ENCODE peak calls at places on chromosomes 2 and 18, in six cellular contexts. Z is IMR-90, D is neuronal stem cell, Q is H1, A is H9, V is mesenchymal stem cell. F is an unnamed sample.

GRCh38 chr18:79950440-79951341 is 762 bp downstream of the SLC66A2 start:
- DNase-seq in Z (peak), D (no peak), Q (no peak), A (peak), V (peak), F (peak)

GRCh38 chr2:64750001-64750816 is 96.5 kb upstream of the SERTAD2 start:
- DNase-seq in Z (peak), D (no peak), Q (peak), A (peak), V (peak), F (peak)

GRCh38 chr2:217387776-217388381 is 528.0 kb upstream of the TNP1 start:
- DNase-seq in Z (no peak), D (no peak), Q (no peak), A (no peak), V (no peak), F (no peak)

GRCh38 chr2:152336103-152336853 is 1.3 kb downstream of the FMNL2 start:
- DNase-seq in Z (peak), D (peak), Q (peak), A (peak), V (peak), F (peak)

GRCh38 chr2:197273485-197273884 is 37.1 kb downstream of the ANKRD44 start:
- DNase-seq in Z (no peak), D (no peak), Q (no peak), A (no peak), V (no peak), F (peak)

GRCh38 chr2:241636983-241637232 is at the start of gene THAP4:
- DNase-seq in Z (no peak), D (no peak), Q (no peak), A (no peak), V (no peak), F (peak)

GRCh38 chr18:2538844-2539243 is 32.5 kb downstream of the METTL4 start:
- DNase-seq in Z (no peak), D (no peak), Q (no peak), A (no peak), V (no peak), F (no peak)

GRCh38 chr2:96689431-96689991 is 46.9 kb downstream of the FER1L5 start:
- DNase-seq in Z (no peak), D (no peak), Q (no peak), A (no peak), V (no peak), F (no peak)

GRCh38 chr2:32495139-32495538 is 132.7 kb upstream of the TTC27 start:
- DNase-seq in Z (peak), D (no peak), Q (no peak), A (no peak), V (peak), F (no peak)

GRCh38 chr18:78986018-78986481 is 6.4 kb downstream of the SALL3 start:
- DNase-seq in Z (no peak), D (no peak), Q (peak), A (no peak), V (no peak), F (no peak)

GRCh38 chr2:30717081-30717650 is 90.1 kb downstream of the CAPN13 start:
- DNase-seq in Z (no peak), D (no peak), Q (peak), A (peak), V (no peak), F (no peak)

DNA sequence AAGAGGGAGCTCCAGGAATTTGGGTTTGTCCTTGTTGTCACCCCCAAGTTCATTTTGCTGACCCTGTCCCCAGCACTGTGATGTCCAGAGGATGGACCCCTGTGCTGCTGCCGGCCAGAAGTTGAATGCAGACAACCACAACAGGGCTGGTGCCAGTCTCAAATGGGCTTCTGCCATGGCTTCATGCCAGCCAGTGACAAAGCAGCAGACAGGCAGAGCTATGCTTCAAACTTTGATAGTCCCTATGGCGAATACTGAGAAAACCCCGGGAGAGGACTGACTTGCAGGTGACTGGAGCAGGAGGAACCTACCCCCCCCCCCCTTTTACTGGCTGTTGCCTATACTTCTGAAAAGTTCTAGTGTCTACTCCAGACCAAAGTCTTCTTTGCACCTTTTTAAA is 3.2 kb downstream of the SMAD7 start:
- DNase-seq in Z (no peak), D (no peak), Q (no peak), A (peak), V (peak), F (no peak)
- H2BK5ac ChIP-seq in Z (peak), D (no peak), Q (no peak), A (no peak), V (no peak), F (peak)

GRCh38 chr2:13193075-13193474 is 476.3 kb downstream of the TRIB2 start:
- DNase-seq in Z (peak), D (no peak), Q (no peak), A (no peak), V (peak), F (no peak)
- H3K14ac ChIP-seq in Z (no peak), D (no peak), Q (no peak), A (no peak), V (no peak), F (no peak)

GRCh38 chr2:221573430-221574230 is 1.5 kb upstream of the EPHA4 start:
- DNase-seq in Z (peak), D (peak), Q (peak), A (peak), V (peak), F (peak)
- H2BK5ac ChIP-seq in Z (peak), D (peak), Q (no peak), A (no peak), V (peak), F (peak)

DNA sequence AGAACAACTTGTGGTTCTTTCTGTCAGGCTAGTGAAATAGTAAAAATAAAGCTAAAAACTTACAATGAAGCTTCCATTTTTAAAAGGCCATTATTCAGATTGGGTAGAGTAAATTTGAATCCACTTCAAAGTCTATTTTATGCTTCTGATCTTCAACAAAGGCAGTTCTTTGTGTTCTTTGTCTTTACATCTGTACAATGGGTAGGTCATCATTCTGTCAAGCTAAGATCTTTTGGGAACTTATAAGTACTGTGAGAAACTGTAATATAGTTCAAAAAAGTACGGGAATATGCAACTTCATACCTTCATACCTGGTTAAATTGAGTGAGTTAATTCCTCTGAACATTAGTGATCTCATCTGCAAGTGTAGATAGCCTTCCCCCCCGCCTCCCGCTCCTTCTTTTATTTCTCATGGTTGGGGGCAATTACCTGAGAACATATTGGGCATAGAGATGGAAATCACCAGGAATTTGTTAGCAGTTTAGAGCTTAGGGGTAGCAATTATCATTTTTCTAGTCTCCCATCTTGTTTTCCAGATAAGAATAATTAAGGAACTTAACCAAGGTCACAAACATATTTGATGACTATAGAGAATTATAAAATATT is 9.7 kb downstream of the CNOT9 start:
- DNase-seq in Z (no peak), D (no peak), Q (no peak), A (no peak), V (no peak), F (no peak)
- H3K14ac ChIP-seq in Z (no peak), D (no peak), Q (no peak), A (no peak), V (no peak), F (no peak)

DNA sequence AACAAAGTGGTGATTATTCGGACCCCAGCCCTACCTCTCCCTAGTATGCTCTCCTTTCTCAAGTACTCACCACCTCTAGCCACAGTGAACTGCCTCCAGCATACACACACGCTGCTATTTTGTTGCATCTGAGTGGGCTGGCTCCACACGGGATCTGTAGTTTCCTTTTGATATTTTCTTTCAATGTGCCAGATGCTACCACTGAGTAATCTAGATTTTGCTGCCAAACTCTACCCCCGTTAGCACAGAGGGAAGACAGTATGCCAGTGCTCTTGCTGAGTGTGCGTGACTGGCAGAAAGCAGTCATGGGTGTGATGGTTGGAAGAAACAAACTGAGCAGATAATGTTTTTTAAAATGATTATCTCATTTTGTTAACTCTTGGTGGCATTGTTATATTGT is 11.6 kb downstream of the CFLAR start:
- DNase-seq in Z (peak), D (no peak), Q (no peak), A (no peak), V (no peak), F (no peak)
- H2BK5ac ChIP-seq in Z (peak), D (no peak), Q (no peak), A (no peak), V (peak), F (no peak)

GRCh38 chr2:189367343-189367742 is 73.9 kb upstream of the WDR75 start:
- DNase-seq in Z (no peak), D (no peak), Q (no peak), A (no peak), V (peak), F (no peak)
- H3K14ac ChIP-seq in Z (peak), D (no peak), Q (no peak), A (no peak), V (no peak), F (no peak)

GRCh38 chr18:76391038-76391437 is 104.0 kb downstream of the ZNF516 start:
- DNase-seq in Z (no peak), D (no peak), Q (no peak), A (no peak), V (no peak), F (no peak)
- H2BK5ac ChIP-seq in Z (no peak), D (no peak), Q (no peak), A (no peak), V (no peak), F (no peak)

GRCh38 chr2:230944804-230945372 is 19.8 kb upstream of the GPR55 start:
- DNase-seq in Z (no peak), D (no peak), Q (no peak), A (no peak), V (no peak), F (no peak)
- H3K14ac ChIP-seq in Z (no peak), D (no peak), Q (no peak), A (no peak), V (no peak), F (no peak)

GRCh38 chr18:9708882-9709877 is 1.1 kb downstream of the RAB31 start:
- DNase-seq in Z (no peak), D (no peak), Q (no peak), A (peak), V (peak), F (peak)

GRCh38 chr18:9706081-9706935 is 1.8 kb upstream of the RAB31 start:
- DNase-seq in Z (peak), D (no peak), Q (no peak), A (no peak), V (peak), F (no peak)

GRCh38 chr18:9710037-9710436 is 1.9 kb downstream of the RAB31 start:
- DNase-seq in Z (no peak), D (no peak), Q (no peak), A (no peak), V (no peak), F (no peak)

GRCh38 chr18:9707381-9708056 is 582 bp upstream of the RAB31 start:
- DNase-seq in Z (peak), D (no peak), Q (no peak), A (no peak), V (peak), F (no peak)

DNA sequence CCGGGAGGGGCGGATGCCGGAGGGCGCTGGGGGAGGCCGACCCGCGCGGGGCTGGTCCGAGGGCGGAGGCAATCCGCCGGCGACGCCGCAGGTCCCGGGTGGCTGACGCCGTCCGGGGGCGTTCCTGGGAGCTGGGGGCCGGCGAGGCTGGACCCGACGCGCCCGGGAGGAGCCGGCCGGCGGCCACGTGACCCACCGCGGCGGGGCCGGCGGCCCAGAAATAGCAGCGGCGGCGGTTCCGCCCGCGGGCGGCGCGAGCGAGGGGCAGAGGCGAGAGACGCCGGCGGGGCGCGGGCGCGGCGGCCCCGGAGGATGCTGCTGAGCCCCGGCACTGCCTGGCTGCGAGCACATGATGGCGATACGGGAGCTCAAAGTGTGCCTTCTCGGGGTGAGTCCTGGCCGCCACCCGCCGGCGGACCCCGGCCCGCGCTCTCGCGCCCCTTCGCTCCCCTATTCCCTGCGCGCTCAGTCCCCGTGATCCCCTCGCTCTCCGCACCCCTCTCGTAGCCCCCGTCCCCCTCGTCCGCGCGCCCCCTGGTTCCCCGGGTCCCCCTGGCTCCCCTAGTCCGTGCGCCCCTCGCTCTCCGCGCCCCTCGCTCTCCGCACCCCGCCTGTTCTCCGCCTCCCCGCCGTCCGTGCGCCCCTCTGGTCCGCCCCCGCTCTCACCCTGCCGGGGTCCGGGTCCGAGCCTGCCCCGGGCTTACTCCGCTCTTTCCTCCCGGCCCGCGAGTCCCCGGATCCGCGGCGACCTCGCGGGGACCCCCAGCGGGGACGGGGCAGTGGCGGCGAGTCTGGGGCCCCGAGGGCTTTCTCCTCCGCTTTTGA is at the start of gene RAB31:
- DNase-seq in Z (peak), D (peak), Q (peak), A (peak), V (peak), F (peak)
- H2BK5ac ChIP-seq in Z (peak), D (peak), Q (no peak), A (no peak), V (peak), F (peak)

DNA sequence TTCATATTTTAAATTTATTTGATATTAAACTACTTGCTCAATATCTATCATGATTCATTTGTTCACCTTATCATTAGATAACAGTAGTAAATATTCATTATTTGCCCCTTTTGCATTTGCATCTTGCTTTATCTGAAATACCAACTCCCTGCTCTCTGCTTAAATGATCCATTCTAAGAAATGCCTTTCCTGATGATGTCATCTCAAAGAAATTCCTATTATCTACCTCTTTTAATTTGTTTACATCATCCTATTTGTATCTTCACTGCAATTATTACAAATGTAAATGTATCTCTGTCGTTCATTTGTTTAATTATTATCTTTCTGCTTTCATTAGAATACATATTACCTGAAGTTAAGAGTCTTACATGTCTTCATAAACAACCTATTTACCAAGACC is 549.9 kb downstream of the CBLN2 start:
- DNase-seq in Z (no peak), D (no peak), Q (no peak), A (no peak), V (no peak), F (no peak)
- H3K14ac ChIP-seq in Z (no peak), D (no peak), Q (no peak), A (no peak), V (no peak), F (no peak)

F was measured in trophoblast cell.